ENCODE peak calls at places on chromosomes 16 and 17, in nine cellular contexts. Y is NCI-H345; J is NCI-H1436; V is cardiac muscle cell; C is stimulated activated CD8-positive, alpha-beta memory T cell treated with anti-CD3 and anti-CD28 coated beads, Interleukin-7, amount 100 ng/mL, for 1 hour; I is CD8-positive, alpha-beta T cell; A is NCI-H1092; H is NCI-H2081; O is SW480. L is an unnamed sample.
A peak's percentile ranks its signal among the peaks of the same experiment; 100 is the strongest.

GRCh38 chr17:50151937-50152547 is 1.6 kb upstream of the PPP1R9B start:
- DNase-seq in O (peak; percentile 92), A (peak; percentile 63), J (peak; percentile 69), V (peak; percentile 94), I (peak; percentile 45), Y (peak; percentile 83), C (no peak), H (peak; percentile 75), L (peak; percentile 84)

GRCh38 chr17:29593546-29594440 is 861 bp downstream of the ANKRD13B start:
- DNase-seq in C (no peak), H (no peak), A (peak; percentile 12), V (peak; percentile 29), I (no peak), J (peak; percentile 67), O (peak; percentile 40), Y (peak; percentile 37), L (peak; percentile 15)

GRCh38 chr16:12132290-12132689 is 155.8 kb downstream of the SNX29 start:
- DNase-seq in V (peak; percentile 39), C (no peak), I (no peak), O (no peak), Y (no peak), J (no peak), A (no peak), H (no peak), L (no peak)

GRCh38 chr17:72122668-72123495 is 2.1 kb downstream of the SOX9 start:
- DNase-seq in H (no peak), I (no peak), O (no peak), V (peak; percentile 82), Y (no peak), J (no peak), C (no peak), A (no peak), L (no peak)

GRCh38 chr17:48062273-48062672 is 14.1 kb downstream of the NFE2L1 start:
- DNase-seq in Y (no peak), C (no peak), V (no peak), O (no peak), J (no peak), I (no peak), H (no peak), A (no peak), L (no peak)

GRCh38 chr16:70577256-70577698 is 53.7 kb downstream of the SF3B3 start:
- DNase-seq in J (no peak), C (no peak), A (no peak), V (no peak), Y (no peak), O (peak; percentile 62), I (no peak), H (no peak), L (no peak)

GRCh38 chr17:58956997-58957724 is 149.5 kb downstream of the TRIM37 start:
- DNase-seq in O (peak; percentile 33), A (no peak), I (no peak), H (no peak), V (peak; percentile 36), J (no peak), C (no peak), Y (no peak), L (no peak)

GRCh38 chr16:60485877-60486489 is 1550.3 kb downstream of the CDH8 start:
- DNase-seq in A (no peak), H (no peak), O (no peak), C (no peak), J (no peak), Y (no peak), V (no peak), I (no peak), L (no peak)

GRCh38 chr16:68382296-68382718 is 66.0 kb downstream of the SMPD3 start:
- DNase-seq in H (no peak), O (peak; percentile 16), A (no peak), C (no peak), J (no peak), Y (no peak), V (no peak), I (no peak), L (no peak)

GRCh38 chr16:73405851-73406250 is 357.9 kb upstream of the ZFHX3 start:
- DNase-seq in I (no peak), C (no peak), Y (no peak), H (no peak), V (no peak), A (no peak), J (no peak), O (no peak), L (no peak)

GRCh38 chr17:1229891-1230571 is 40.2 kb upstream of the BHLHA9 start:
- DNase-seq in Y (no peak), O (no peak), H (no peak), V (no peak), A (no peak), I (peak; percentile 10), J (no peak), C (no peak), L (no peak)

GRCh38 chr16:55439101-55439690 is 39.8 kb upstream of the MMP2 start:
- DNase-seq in Y (no peak), A (no peak), J (no peak), O (no peak), I (no peak), H (no peak), V (no peak), C (no peak), L (no peak)

GRCh38 chr16:88264641-88265285 is 118.0 kb upstream of the ZNF469 start:
- DNase-seq in O (peak; percentile 73), J (no peak), I (peak; percentile 42), H (no peak), C (peak; percentile 20), A (no peak), Y (no peak), V (peak; percentile 89), L (peak; percentile 11)

GRCh38 chr17:37388266-37388665 is 12.5 kb downstream of the C17orf78 start:
- DNase-seq in A (no peak), O (no peak), J (no peak), C (no peak), I (no peak), V (no peak), H (no peak), Y (no peak), L (no peak)

L was measured in COR-L47.